ENCODE peak calls at places on chromosomes 11 and 22, in seven cellular contexts. Z is right lobe of liver, S is sigmoid colon, X is tibial nerve, C is ovary, L is transverse colon, F is heart left ventricle. K is an unnamed sample.

GRCh38 chr22:40243891-40244290 is 66.2 kb downstream of the TNRC6B start:
- DNase-seq in Z (no peak), S (no peak), X (no peak), C (no peak), L (no peak), F (no peak), K (no peak)

GRCh38 chr22:36853407-36854099 is 7.3 kb upstream of the NCF4 start:
- DNase-seq in Z (no peak), S (no peak), X (peak; percentile 45), C (no peak), L (peak; percentile 76), F (peak; percentile 67), K (peak; percentile 37)

GRCh38 chr11:69662021-69662698 is 13.0 kb downstream of the LTO1 start:
- DNase-seq in Z (peak; percentile 31), S (no peak), X (no peak), C (no peak), L (no peak), F (no peak), K (no peak)

GRCh38 chr22:49838771-49839717 is 11.4 kb upstream of the BRD1 start:
- DNase-seq in Z (no peak), S (no peak), X (no peak), C (no peak), L (peak; percentile 61), F (no peak), K (no peak)

GRCh38 chr11:81707881-81708280 is 1025.8 kb downstream of the FAM181B start:
- DNase-seq in Z (no peak), S (no peak), X (no peak), C (no peak), L (no peak), F (no peak), K (no peak)

GRCh38 chr22:37681001-37681424 is 5.1 kb upstream of the NOL12 start:
- DNase-seq in Z (no peak), S (no peak), X (no peak), C (no peak), L (no peak), F (no peak), K (no peak)

GRCh38 chr11:44883277-44883676 is 67.4 kb downstream of the TP53I11 start:
- DNase-seq in Z (no peak), S (no peak), X (no peak), C (no peak), L (peak; percentile 24), F (no peak), K (no peak)

GRCh38 chr11:111846640-111847039 is 24.7 kb downstream of the ALG9 start:
- DNase-seq in Z (no peak), S (no peak), X (no peak), C (no peak), L (no peak), F (no peak), K (peak; percentile 21)

GRCh38 chr11:80782135-80782885 is 1341.5 kb upstream of the TENM4 start:
- DNase-seq in Z (no peak), S (no peak), X (no peak), C (no peak), L (no peak), F (no peak), K (no peak)

GRCh38 chr11:72280037-72280436 is 36.1 kb upstream of the PHOX2A start:
- DNase-seq in Z (no peak), S (no peak), X (no peak), C (no peak), L (no peak), F (no peak), K (no peak)

GRCh38 chr11:68358416-68358815 is 46.0 kb downstream of the LRP5 start:
- DNase-seq in Z (no peak), S (no peak), X (no peak), C (no peak), L (no peak), F (no peak), K (no peak)

GRCh38 chr11:32932196-32932595 is 39.6 kb downstream of the QSER1 start:
- DNase-seq in Z (no peak), S (no peak), X (no peak), C (no peak), L (no peak), F (no peak), K (no peak)

GRCh38 chr11:66854231-66854661 is 2.6 kb upstream of the LRFN4 start:
- DNase-seq in Z (no peak), S (no peak), X (no peak), C (no peak), L (no peak), F (no peak), K (no peak)

GRCh38 chr11:34132261-34132965 is 27.0 kb downstream of the NAT10 start:
- DNase-seq in Z (no peak), S (no peak), X (no peak), C (no peak), L (no peak), F (no peak), K (no peak)
- H3K36me3 ChIP-seq in Z (peaks cover 85% of the 10 kb centered on the region), S (peaks cover 93% of the 10 kb centered on the region), X (peaks cover 4% of the 10 kb centered on the region), C (no peaks in the 10 kb centered on the region), L (no peaks in the 10 kb centered on the region), F (peaks cover 100% of the 10 kb centered on the region), K (no peaks in the 10 kb centered on the region)

GRCh38 chr11:443542-444199 is 1.9 kb upstream of the ANO9 start:
- DNase-seq in Z (no peak), S (no peak), X (no peak), C (no peak), L (no peak), F (no peak), K (no peak)

GRCh38 chr11:442611-443081 is 835 bp upstream of the ANO9 start:
- DNase-seq in Z (no peak), S (no peak), X (no peak), C (no peak), L (no peak), F (no peak), K (no peak)

GRCh38 chr11:440065-441042 is 1.5 kb downstream of the ANO9 start:
- DNase-seq in Z (no peak), S (no peak), X (no peak), C (no peak), L (peak; percentile 66), F (no peak), K (no peak)

GRCh38 chr11:441043-441417 is 781 bp downstream of the ANO9 start:
- DNase-seq in Z (peak; percentile 40), S (no peak), X (no peak), C (no peak), L (no peak), F (no peak), K (no peak)

GRCh38 chr11:441418-442274 is at the start of gene ANO9:
- DNase-seq in Z (peak; percentile 44), S (no peak), X (no peak), C (no peak), L (peak; percentile 87), F (no peak), K (no peak)
- H3K4me3 ChIP-seq in Z (no peak within 1 kb of the TSS), S (no peak within 1 kb of the TSS), X (peak within 1 kb of the TSS; percentile 36), C (peak within 1 kb of the TSS; percentile 22), L (peak within 1 kb of the TSS; percentile 36), F (no peak within 1 kb of the TSS), K (no peak within 1 kb of the TSS)

GRCh38 chr22:35409783-35410662 is 10.1 kb downstream of the MCM5 start:
- DNase-seq in Z (no peak), S (no peak), X (no peak), C (no peak), L (peak; percentile 52), F (peak; percentile 45), K (no peak)
- TF ChIP-seq POLR2A in Z (no peak), S (no peak), X (no peak), C (no peak), L (no peak), F (no peak), K (no peak)

DNA sequence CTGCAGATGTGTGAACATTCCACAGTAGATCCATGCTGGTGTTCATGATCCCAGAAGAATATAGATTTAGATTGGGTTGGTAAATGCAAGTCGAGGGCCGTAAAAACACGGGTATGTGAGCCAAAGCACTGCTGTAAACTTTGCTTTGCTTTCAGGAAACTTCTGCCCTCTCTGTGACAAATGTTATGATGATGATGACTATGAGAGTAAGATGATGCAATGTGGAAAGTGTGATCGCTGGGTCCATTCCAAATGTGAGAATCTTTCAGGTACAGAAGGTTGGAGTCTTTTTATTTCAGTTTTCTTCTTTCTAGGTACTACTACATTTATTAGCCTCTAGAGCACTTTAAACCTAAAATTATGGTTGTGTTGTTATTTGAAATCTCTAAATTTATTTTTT is 36.2 kb upstream of the TTC36 start:
- DNase-seq in Z (no peak), S (no peak), X (no peak), C (no peak), L (no peak), F (no peak), K (no peak)
- H3K36me3 ChIP-seq in Z (peaks cover 89% of the 10 kb centered on the region), S (peaks cover 90% of the 10 kb centered on the region), X (peaks cover under 1% of the 10 kb centered on the region), C (no peaks in the 10 kb centered on the region), L (no peaks in the 10 kb centered on the region), F (peaks cover 100% of the 10 kb centered on the region), K (no peaks in the 10 kb centered on the region)

GRCh38 chr11:123458501-123458900 is 28.4 kb downstream of the GRAMD1B start:
- DNase-seq in Z (no peak), S (no peak), X (no peak), C (no peak), L (no peak), F (no peak), K (no peak)
- H3K4me3 ChIP-seq in Z (no peak overlapping the region), S (no peak overlapping the region), X (no peak overlapping the region), C (no peak overlapping the region), L (no peak overlapping the region), F (no peak overlapping the region), K (no peak overlapping the region)

DNA sequence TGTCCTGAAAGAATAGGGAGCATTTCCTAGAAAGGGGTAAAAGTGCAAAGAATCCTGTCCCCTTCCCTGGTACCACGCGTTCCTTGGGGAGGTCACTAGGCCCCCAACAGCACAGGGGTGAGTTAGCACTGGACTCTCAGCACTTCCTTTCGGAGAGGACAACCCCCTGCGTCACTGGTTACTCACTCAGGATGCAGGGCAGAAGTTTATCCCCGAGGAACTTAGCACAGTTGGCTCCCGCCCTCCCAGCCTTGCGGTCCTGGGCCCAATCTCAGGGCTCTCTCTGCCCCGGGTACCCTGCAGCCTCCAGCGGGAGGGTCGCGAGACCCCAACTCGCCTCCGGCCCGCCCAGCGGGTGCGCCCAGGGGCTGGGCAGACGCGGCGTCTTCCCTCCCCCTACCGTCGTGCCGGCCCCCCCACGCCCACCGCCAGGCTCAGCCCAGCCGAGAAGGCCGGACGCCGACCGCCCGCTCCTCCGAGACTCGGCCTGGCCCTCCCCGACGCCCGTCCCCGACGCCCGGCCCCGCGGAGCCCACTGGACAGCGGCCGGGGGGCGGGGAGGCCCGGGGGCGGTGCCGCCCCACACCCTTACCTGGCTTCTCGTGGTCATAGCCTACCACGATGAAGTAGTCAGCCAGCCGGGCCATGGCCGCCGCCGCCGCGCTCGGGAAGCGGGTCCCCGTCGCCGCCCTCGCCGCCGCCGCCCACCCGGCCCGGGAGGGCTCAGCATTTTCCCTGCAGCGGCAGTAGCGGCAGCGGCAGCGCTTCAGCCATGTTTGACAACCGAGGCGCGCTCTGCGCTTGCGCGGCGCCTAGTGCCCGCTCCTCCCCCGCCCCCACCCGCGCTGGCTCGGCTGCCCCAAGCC is at the start of gene SBF2:
- DNase-seq in Z (peak; percentile 89), S (peak; percentile 95), X (peak; percentile 76), C (peak; percentile 91), L (peak; percentile 86), F (peak; percentile 88), K (peak; percentile 87)
- TF ChIP-seq POLR2A in Z (peak; percentile 93), S (peak; percentile 64), X (peak; percentile 79), C (peak; percentile 67), L (peak; percentile 93), F (peak; percentile 62), K (peak; percentile 79)

DNA sequence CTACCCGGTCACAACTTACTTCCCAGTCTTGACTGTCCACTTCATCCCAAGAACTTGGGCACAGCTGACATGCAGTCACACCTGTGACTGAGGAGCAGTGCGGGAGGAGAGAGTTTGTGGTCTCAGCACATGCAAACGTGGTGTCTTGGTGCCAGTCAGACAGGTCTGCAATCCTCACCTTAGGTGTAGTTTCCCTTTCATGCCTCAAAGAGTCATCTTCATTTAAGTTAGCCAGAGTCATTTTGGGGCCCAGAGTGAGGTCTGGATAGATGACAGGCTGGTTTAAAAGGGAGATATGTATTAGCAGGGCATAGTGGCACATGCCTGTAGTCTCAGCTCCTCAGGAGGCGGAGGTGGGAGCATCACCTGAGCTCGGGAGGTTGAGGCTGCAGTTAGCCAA is 108.5 kb upstream of the SORL1-AS1 start:
- DNase-seq in Z (no peak), S (no peak), X (no peak), C (no peak), L (no peak), F (no peak), K (no peak)
- H3K36me3 ChIP-seq in Z (peaks cover 28% of the 10 kb centered on the region), S (peaks cover 43% of the 10 kb centered on the region), X (no peaks in the 10 kb centered on the region), C (no peaks in the 10 kb centered on the region), L (no peaks in the 10 kb centered on the region), F (peaks cover 13% of the 10 kb centered on the region), K (no peaks in the 10 kb centered on the region)